ENCODE peak calls at places on chromosomes 6 and 20, in five cellular contexts. One of them, this sample, is unnamed.

GRCh38 chr6:87210979-87211378 is 55.6 kb downstream of the ZNF292 start:
- DNase-seq in PC-3: no peak
- DNase-seq in AG09309: no peak
- DNase-seq in astrocyte of the spinal cord: no peak
- DNase-seq in osteocyte: no peak
- DNase-seq in this sample: no peak

GRCh38 chr6:52594216-52594615 is 17.4 kb upstream of the TRAM2 start:
- DNase-seq in PC-3: no peak
- DNase-seq in AG09309: no peak
- DNase-seq in astrocyte of the spinal cord: no peak
- DNase-seq in osteocyte: no peak
- DNase-seq in this sample: no peak

GRCh38 chr6:16474834-16475781 is 236.7 kb downstream of the GMPR start:
- DNase-seq in PC-3: no peak
- DNase-seq in AG09309: no peak
- DNase-seq in astrocyte of the spinal cord: no peak
- DNase-seq in osteocyte: no peak
- DNase-seq in this sample: no peak

GRCh38 chr20:258963-259362 is 1.4 kb downstream of the DEFB132 start:
- DNase-seq in PC-3: peak
- DNase-seq in AG09309: no peak
- DNase-seq in astrocyte of the spinal cord: peak
- DNase-seq in osteocyte: peak
- DNase-seq in this sample: peak

GRCh38 chr20:46307139-46307998 is 929 bp downstream of the CDH22 start:
- DNase-seq in PC-3: peak
- DNase-seq in AG09309: no peak
- DNase-seq in astrocyte of the spinal cord: peak
- DNase-seq in osteocyte: no peak
- DNase-seq in this sample: peak

GRCh38 chr20:46438156-46438750 is 31.8 kb upstream of the ELMO2 start:
- DNase-seq in PC-3: peak
- DNase-seq in AG09309: no peak
- DNase-seq in astrocyte of the spinal cord: peak
- DNase-seq in osteocyte: no peak
- DNase-seq in this sample: peak

GRCh38 chr20:52104546-52105044 is 87.0 kb downstream of the ZFP64 start:
- DNase-seq in PC-3: no peak
- DNase-seq in AG09309: no peak
- DNase-seq in astrocyte of the spinal cord: peak
- DNase-seq in osteocyte: no peak
- DNase-seq in this sample: peak

GRCh38 chr20:11544029-11544678 is 373.5 kb upstream of the BTBD3 start:
- DNase-seq in PC-3: peak
- DNase-seq in AG09309: peak
- DNase-seq in astrocyte of the spinal cord: peak
- DNase-seq in osteocyte: no peak
- DNase-seq in this sample: peak

GRCh38 chr6:71168233-71168765 is 120.3 kb upstream of the OGFRL1 start:
- DNase-seq in PC-3: no peak
- DNase-seq in AG09309: no peak
- DNase-seq in astrocyte of the spinal cord: no peak
- DNase-seq in osteocyte: no peak
- DNase-seq in this sample: no peak

GRCh38 chr20:45098096-45098773 is 2.7 kb downstream of the KCNS1 start:
- DNase-seq in PC-3: no peak
- DNase-seq in AG09309: no peak
- DNase-seq in astrocyte of the spinal cord: peak
- DNase-seq in osteocyte: no peak
- DNase-seq in this sample: no peak

GRCh38 chr6:118801257-118801656 is 92.7 kb upstream of the ASF1A start:
- DNase-seq in PC-3: no peak
- DNase-seq in AG09309: no peak
- DNase-seq in astrocyte of the spinal cord: no peak
- DNase-seq in osteocyte: peak
- DNase-seq in this sample: no peak

GRCh38 chr6:132021552-132022375 is 70.6 kb upstream of the CCN2 start:
- DNase-seq in PC-3: peak
- DNase-seq in AG09309: no peak
- DNase-seq in astrocyte of the spinal cord: no peak
- DNase-seq in osteocyte: no peak
- DNase-seq in this sample: no peak

GRCh38 chr6:93799226-93799625 is 379.9 kb upstream of the EPHA7 start:
- DNase-seq in PC-3: peak
- DNase-seq in AG09309: no peak
- DNase-seq in astrocyte of the spinal cord: peak
- DNase-seq in osteocyte: no peak
- DNase-seq in this sample: no peak

GRCh38 chr20:50335105-50335504 is 144.5 kb downstream of the CEBPB start:
- DNase-seq in PC-3: peak
- DNase-seq in AG09309: no peak
- DNase-seq in astrocyte of the spinal cord: no peak
- DNase-seq in osteocyte: no peak
- DNase-seq in this sample: peak

GRCh38 chr20:48771542-48771941 is 56.3 kb downstream of the PREX1 start:
- DNase-seq in PC-3: no peak
- DNase-seq in AG09309: peak
- DNase-seq in astrocyte of the spinal cord: peak
- DNase-seq in osteocyte: no peak
- DNase-seq in this sample: no peak

GRCh38 chr20:34772437-34772836 is 53.0 kb downstream of the NCOA6 start:
- DNase-seq in PC-3: no peak
- DNase-seq in AG09309: no peak
- DNase-seq in astrocyte of the spinal cord: no peak
- DNase-seq in osteocyte: no peak
- DNase-seq in this sample: no peak

GRCh38 chr6:11381801-11382513 is 149.5 kb upstream of the NEDD9 start:
- DNase-seq in PC-3: no peak
- DNase-seq in AG09309: no peak
- DNase-seq in astrocyte of the spinal cord: no peak
- DNase-seq in osteocyte: no peak
- DNase-seq in this sample: no peak

GRCh38 chr6:227074-227782 is 65.1 kb upstream of the DUSP22 start:
- DNase-seq in PC-3: no peak
- DNase-seq in AG09309: no peak
- DNase-seq in astrocyte of the spinal cord: no peak
- DNase-seq in osteocyte: peak
- DNase-seq in this sample: no peak
- TF ChIP-seq CTCF in PC-3: no peak
- TF ChIP-seq CTCF in AG09309: no peak
- TF ChIP-seq CTCF in astrocyte of the spinal cord: peak
- TF ChIP-seq CTCF in osteocyte: no peak
- TF ChIP-seq CTCF in this sample: no peak

DNA sequence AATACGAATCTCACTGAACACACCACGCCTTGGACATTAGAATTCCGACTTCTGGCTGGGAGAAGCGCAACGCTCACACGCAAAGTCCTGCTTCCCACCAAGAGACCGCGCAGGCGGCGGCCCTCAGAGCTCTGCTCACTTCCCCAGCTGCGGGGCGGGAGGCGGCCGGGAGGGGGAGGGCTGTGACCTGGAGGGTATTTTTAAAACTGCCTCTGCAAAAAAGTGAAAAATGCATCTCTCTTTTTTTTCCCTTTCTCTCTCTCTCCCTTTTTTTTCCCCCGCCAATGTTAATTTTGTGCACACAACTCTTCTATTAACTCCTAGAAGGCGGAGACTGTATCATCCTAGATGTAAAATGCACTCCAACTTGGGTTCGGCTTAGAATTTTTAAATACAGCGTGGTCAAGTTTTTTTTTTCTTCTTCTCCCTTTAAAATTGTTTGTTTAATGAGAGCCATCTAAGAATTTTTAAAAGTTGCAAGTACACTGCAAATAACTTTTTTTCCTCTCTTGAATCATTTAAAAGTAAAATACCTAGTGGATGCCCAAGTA is 66.4 kb downstream of the STX11 start:
- DNase-seq in PC-3: no peak
- DNase-seq in AG09309: no peak
- DNase-seq in astrocyte of the spinal cord: no peak
- DNase-seq in osteocyte: no peak
- DNase-seq in this sample: no peak
- TF ChIP-seq CTCF in PC-3: no peak
- TF ChIP-seq CTCF in AG09309: peak
- TF ChIP-seq CTCF in astrocyte of the spinal cord: no peak
- TF ChIP-seq CTCF in osteocyte: no peak
- TF ChIP-seq CTCF in this sample: no peak

DNA sequence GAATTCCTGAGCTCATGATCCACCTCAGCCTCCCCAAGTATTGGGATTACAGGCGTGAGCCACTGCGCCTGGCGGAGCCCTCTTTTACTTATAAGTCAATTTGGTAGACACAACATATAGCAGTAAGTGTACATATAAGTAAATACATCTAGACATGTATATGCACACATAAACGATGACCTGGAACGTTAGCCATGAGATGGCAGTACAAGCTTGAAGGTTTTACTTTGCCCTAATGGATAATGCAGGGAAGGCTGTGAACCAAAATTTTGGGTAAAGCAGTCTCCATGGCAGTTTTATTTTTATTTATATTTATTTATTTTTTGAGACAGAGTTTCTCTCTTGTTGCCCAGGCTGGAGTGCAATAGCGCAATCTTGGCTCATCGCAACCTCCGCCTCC is 2.4 kb upstream of the GNMT start:
- DNase-seq in PC-3: no peak
- DNase-seq in AG09309: no peak
- DNase-seq in astrocyte of the spinal cord: no peak
- DNase-seq in osteocyte: no peak
- DNase-seq in this sample: no peak
- TF ChIP-seq CTCF in PC-3: no peak
- TF ChIP-seq CTCF in AG09309: no peak
- TF ChIP-seq CTCF in astrocyte of the spinal cord: no peak
- TF ChIP-seq CTCF in osteocyte: no peak
- TF ChIP-seq CTCF in this sample: no peak

DNA sequence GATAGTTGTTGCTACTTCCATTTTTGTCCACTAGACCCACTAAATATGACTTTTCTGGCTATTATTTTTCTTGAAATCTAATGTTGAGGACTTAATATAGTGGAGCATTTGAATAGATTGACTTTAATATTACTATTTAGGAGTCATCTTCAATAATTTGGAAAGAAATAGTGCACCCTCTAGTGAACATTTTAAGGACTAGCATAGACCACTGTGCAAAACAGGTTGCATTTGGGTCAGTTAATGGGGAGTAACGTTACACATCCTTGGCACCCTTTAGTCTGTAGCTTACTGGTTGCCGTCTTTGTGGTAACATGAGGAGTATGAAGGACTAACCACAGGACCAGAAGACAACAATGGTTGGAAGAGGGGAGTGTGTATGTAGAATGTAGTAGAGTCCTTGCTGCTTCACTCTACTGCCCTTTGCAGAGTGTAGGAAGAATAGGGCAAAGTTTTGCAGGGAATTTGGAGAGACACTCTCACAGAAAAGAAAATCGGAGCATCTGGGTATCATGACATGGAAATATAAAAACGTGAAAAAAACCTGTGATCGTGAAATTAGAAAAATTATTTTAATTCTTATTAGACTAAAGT is 25.2 kb downstream of the RFPL4B start:
- DNase-seq in PC-3: peak
- DNase-seq in AG09309: peak
- DNase-seq in astrocyte of the spinal cord: peak
- DNase-seq in osteocyte: no peak
- DNase-seq in this sample: peak
- TF ChIP-seq CTCF in PC-3: peak
- TF ChIP-seq CTCF in AG09309: peak
- TF ChIP-seq CTCF in astrocyte of the spinal cord: peak
- TF ChIP-seq CTCF in osteocyte: peak
- TF ChIP-seq CTCF in this sample: peak

DNA sequence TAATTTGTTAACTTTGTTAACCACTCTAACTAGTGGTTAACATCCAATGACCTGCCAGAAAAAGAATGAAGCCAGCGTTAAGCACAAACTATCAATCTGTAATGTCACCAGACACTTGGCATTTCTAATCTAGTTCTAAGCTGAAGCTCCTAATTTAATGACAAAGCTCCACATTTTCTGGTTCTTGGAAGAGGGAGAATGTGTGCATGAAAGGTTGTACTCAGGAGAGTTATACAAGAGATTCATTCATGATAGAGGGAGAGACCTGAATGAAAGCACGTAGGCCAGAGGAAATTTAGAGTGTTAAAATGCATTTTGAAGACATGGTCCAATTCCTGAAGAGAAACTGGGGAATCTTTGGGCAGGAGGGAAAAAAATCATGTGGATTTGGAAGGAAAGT is 8.3 kb upstream of the ME1 start:
- DNase-seq in PC-3: no peak
- DNase-seq in AG09309: no peak
- DNase-seq in astrocyte of the spinal cord: no peak
- DNase-seq in osteocyte: no peak
- DNase-seq in this sample: no peak
- TF ChIP-seq CTCF in PC-3: no peak
- TF ChIP-seq CTCF in AG09309: no peak
- TF ChIP-seq CTCF in astrocyte of the spinal cord: no peak
- TF ChIP-seq CTCF in osteocyte: no peak
- TF ChIP-seq CTCF in this sample: no peak

GRCh38 chr6:157728183-157728881 is 94.7 kb upstream of the SNX9 start:
- DNase-seq in PC-3: no peak
- DNase-seq in AG09309: no peak
- DNase-seq in astrocyte of the spinal cord: no peak
- DNase-seq in osteocyte: no peak
- DNase-seq in this sample: no peak
- TF ChIP-seq CTCF in PC-3: no peak
- TF ChIP-seq CTCF in AG09309: no peak
- TF ChIP-seq CTCF in astrocyte of the spinal cord: no peak
- TF ChIP-seq CTCF in osteocyte: no peak
- TF ChIP-seq CTCF in this sample: no peak

DNA sequence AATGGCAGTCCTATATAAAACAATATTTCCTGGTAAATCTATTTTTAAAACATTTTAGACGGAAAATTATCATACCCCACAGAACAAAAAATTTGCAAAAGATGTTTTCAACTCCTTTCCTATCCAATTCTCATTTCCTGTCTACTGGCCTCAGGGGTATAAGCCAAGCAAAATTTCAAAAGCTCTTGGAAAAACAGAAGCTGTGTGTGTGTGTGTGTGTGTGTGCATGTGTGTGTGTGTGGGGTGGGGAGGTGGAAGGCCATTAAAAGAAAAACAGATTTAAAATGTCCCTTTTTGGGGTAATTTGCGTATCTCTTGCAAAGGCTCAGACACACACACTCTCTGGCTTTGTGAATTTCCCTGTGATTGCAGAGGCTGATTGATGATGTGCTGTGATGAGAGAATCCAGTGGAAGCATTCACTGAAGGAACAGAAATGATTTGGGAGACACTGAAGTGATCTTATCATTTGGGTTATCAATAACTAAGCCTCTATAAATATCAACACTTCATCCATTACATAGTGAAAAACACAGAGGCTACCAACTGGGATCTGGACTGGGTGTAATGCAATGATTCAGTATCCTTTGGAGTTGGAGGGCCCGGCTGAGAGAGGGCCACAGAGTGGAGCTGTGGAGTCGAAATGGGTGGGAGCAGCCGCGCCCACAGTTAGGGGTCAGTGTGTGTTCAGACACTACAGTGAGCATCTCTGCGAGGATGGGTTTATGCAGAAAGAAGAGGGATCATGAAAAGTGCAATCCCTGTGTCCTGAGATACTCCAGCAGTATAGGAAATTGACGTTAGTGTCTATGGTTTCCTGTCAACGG is 106.8 kb upstream of the PREP start:
- DNase-seq in PC-3: no peak
- DNase-seq in AG09309: no peak
- DNase-seq in astrocyte of the spinal cord: no peak
- DNase-seq in osteocyte: no peak
- DNase-seq in this sample: no peak
- TF ChIP-seq CTCF in PC-3: peak
- TF ChIP-seq CTCF in AG09309: peak
- TF ChIP-seq CTCF in astrocyte of the spinal cord: peak
- TF ChIP-seq CTCF in osteocyte: peak
- TF ChIP-seq CTCF in this sample: no peak

GRCh38 chr20:61861054-61861841 is 204.4 kb downstream of the TAF4 start:
- DNase-seq in PC-3: no peak
- DNase-seq in AG09309: no peak
- DNase-seq in astrocyte of the spinal cord: no peak
- DNase-seq in osteocyte: no peak
- DNase-seq in this sample: no peak
- TF ChIP-seq CTCF in PC-3: no peak
- TF ChIP-seq CTCF in AG09309: no peak
- TF ChIP-seq CTCF in astrocyte of the spinal cord: no peak
- TF ChIP-seq CTCF in osteocyte: no peak
- TF ChIP-seq CTCF in this sample: no peak

This sample was measured in MCF 10A.